ENCODE peak calls at places on chromosome 19, in five cellular contexts. T is Panc1, F is ovary, H is T-cell, Y is head of caudate nucleus. G is an unnamed sample.

GRCh38 chr19:33064778-33065550 is at the start of gene RHPN2:
- DNase-seq in Y (peak), H (peak), F (peak), T (no peak), G (peak)

GRCh38 chr19:47430041-47430802 is 10.9 kb upstream of the MEIS3 start:
- DNase-seq in F (no peak), T (no peak), H (no peak), Y (no peak), G (peak)

GRCh38 chr19:3411636-3412035 is 45.3 kb downstream of the NFIC start:
- DNase-seq in Y (no peak), T (no peak), H (no peak), F (no peak), G (no peak)

GRCh38 chr19:50489461-50490011 is 12.9 kb upstream of the GARIN5A start:
- DNase-seq in Y (no peak), H (no peak), F (no peak), T (no peak), G (peak)

GRCh38 chr19:54952591-54953344 is 5.4 kb upstream of the NLRP7 start:
- DNase-seq in Y (no peak), F (no peak), T (no peak), H (no peak), G (peak)

GRCh38 chr19:6116749-6117430 is 6.6 kb upstream of the RFX2 start:
- DNase-seq in T (no peak), F (no peak), Y (no peak), H (no peak), G (no peak)

GRCh38 chr19:55372316-55373081 is 2.2 kb upstream of the IL11 start:
- DNase-seq in H (no peak), T (no peak), F (no peak), Y (no peak), G (no peak)

GRCh38 chr19:20558571-20558970 is 7.0 kb downstream of the ZNF737 start:
- DNase-seq in F (no peak), Y (no peak), H (no peak), T (no peak), G (no peak)

GRCh38 chr19:38730731-38731589 is 13.3 kb downstream of the CAPN12 start:
- DNase-seq in Y (peak), F (peak), H (no peak), T (no peak), G (no peak)

GRCh38 chr19:32464279-32464678 is 58.7 kb downstream of the DPY19L3 start:
- DNase-seq in H (no peak), F (no peak), Y (no peak), T (peak), G (no peak)

GRCh38 chr19:14113762-14114414 is 3.7 kb downstream of the PRKACA start:
- DNase-seq in T (no peak), F (peak), H (peak), Y (no peak), G (no peak)

GRCh38 chr19:35042056-35042730 is 672 bp downstream of the HPN start:
- DNase-seq in H (no peak), Y (no peak), F (peak), T (no peak), G (no peak)

GRCh38 chr19:11296264-11296663 is 304 bp downstream of the TSPAN16 start:
- DNase-seq in F (no peak), T (no peak), Y (peak), H (no peak), G (no peak)

GRCh38 chr19:14433454-14434156 is 499 bp downstream of the PKN1 start:
- DNase-seq in T (no peak), H (peak), F (peak), Y (peak), G (peak)

GRCh38 chr19:38508507-38508906 is 75.0 kb downstream of the RYR1 start:
- DNase-seq in Y (no peak), T (no peak), F (no peak), H (no peak), G (no peak)

GRCh38 chr19:16013851-16014840 is 62.1 kb upstream of the TPM4 start:
- DNase-seq in H (no peak), Y (no peak), T (no peak), F (no peak), G (no peak)

GRCh38 chr19:6667114-6667627 is 2.8 kb downstream of the TNFSF14 start:
- DNase-seq in Y (no peak), F (no peak), T (no peak), H (no peak), G (no peak)

GRCh38 chr19:4676955-4677731 is 7.0 kb upstream of the MYDGF start:
- DNase-seq in F (no peak), Y (no peak), T (no peak), H (no peak), G (peak)

GRCh38 chr19:38528931-38529330 is 88.8 kb downstream of the MAP4K1 start:
- DNase-seq in T (no peak), Y (no peak), H (no peak), F (no peak), G (no peak)

GRCh38 chr19:34676697-34677385 is at the start of gene SCGB2B2:
- DNase-seq in H (no peak), Y (peak), T (no peak), F (no peak), G (no peak)

GRCh38 chr19:35757231-35757748 is 461 bp upstream of the HSPB6 start:
- DNase-seq in T (no peak), F (peak), Y (peak), H (no peak), G (peak)

GRCh38 chr19:35211545-35212230 is 16.9 kb downstream of the FAM187B start:
- DNase-seq in F (no peak), Y (no peak), T (no peak), H (peak), G (no peak)

GRCh38 chr19:16018106-16018755 is 58.1 kb upstream of the TPM4 start:
- DNase-seq in Y (no peak), T (no peak), H (no peak), F (no peak), G (no peak)

GRCh38 chr19:29535432-29535831 is 9.6 kb downstream of the VSTM2B start:
- DNase-seq in H (no peak), T (no peak), F (no peak), Y (no peak), G (peak)

GRCh38 chr19:4064551-4065260 is 2.0 kb downstream of the ZBTB7A start:
- DNase-seq in T (no peak), F (peak), Y (peak), H (peak), G (peak)

GRCh38 chr19:43408043-43408442 is 6.6 kb upstream of the TEX101 start:
- DNase-seq in Y (no peak), H (no peak), F (no peak), T (no peak), G (no peak)

GRCh38 chr19:31356587-31357314 is 7.5 kb upstream of the TSHZ3 start:
- DNase-seq in Y (peak), F (no peak), T (no peak), H (peak), G (peak)

GRCh38 chr19:1654178-1654792 is 1.9 kb upstream of the TCF3 start:
- DNase-seq in F (peak), Y (no peak), H (no peak), T (no peak), G (no peak)

GRCh38 chr19:51687791-51688664 is 5.1 kb upstream of the SPACA6 start:
- DNase-seq in F (peak), T (no peak), Y (peak), H (no peak), G (peak)

GRCh38 chr19:40191836-40192646 is 815 bp downstream of the MAP3K10 start:
- DNase-seq in T (no peak), Y (peak), F (peak), H (peak), G (peak)

GRCh38 chr19:29805026-29805925 is 6.5 kb upstream of the CCNE1 start:
- DNase-seq in F (no peak), H (no peak), T (no peak), Y (no peak), G (no peak)

GRCh38 chr19:22257381-22257780 is 28.9 kb upstream of the ZNF729 start:
- DNase-seq in Y (no peak), F (no peak), T (no peak), H (no peak), G (no peak)

GRCh38 chr19:45874620-45874966 is 10.5 kb downstream of the FOXA3 start:
- DNase-seq in F (no peak), H (no peak), Y (no peak), T (no peak), G (no peak)

GRCh38 chr19:45351401-45351952 is 10.9 kb downstream of the KLC3 start:
- DNase-seq in H (no peak), F (no peak), Y (no peak), T (no peak), G (no peak)

GRCh38 chr19:44856438-44857083 is 10.5 kb downstream of the NECTIN2 start:
- DNase-seq in H (no peak), Y (no peak), F (no peak), T (no peak), G (no peak)

GRCh38 chr19:42233638-42234292 is 8.6 kb downstream of the GSK3A start:
- DNase-seq in Y (no peak), T (no peak), H (no peak), F (no peak), G (no peak)

G was measured in ecto neural progenitor cell.